ENCODE peak calls at places on chromosome 11, in eight cellular contexts. A, D, M, H, U, J, Z and X are unnamed samples.

GRCh38 chr11:72135891-72136676 is 559 bp downstream of the FOLR3 start:
- DNase-seq in A (no peak), D (no peak), M (no peak), H (no peak), U (no peak), J (no peak), Z (no peak), X (no peak)

GRCh38 chr11:57491371-57492061 is 24.0 kb downstream of the SLC43A1 start:
- DNase-seq in A (no peak), D (peak), M (peak), H (peak), U (no peak), J (no peak), Z (peak), X (no peak)

GRCh38 chr11:86101493-86101892 is 32.6 kb upstream of the PICALM start:
- DNase-seq in A (no peak), D (no peak), M (no peak), H (no peak), U (no peak), J (no peak), Z (peak), X (no peak)

GRCh38 chr11:126359431-126360048 is 4.1 kb downstream of the ST3GAL4 start:
- DNase-seq in A (no peak), D (no peak), M (no peak), H (no peak), U (peak), J (peak), Z (peak), X (no peak)

GRCh38 chr11:33443684-33444083 is 186.5 kb downstream of the HIPK3 start:
- DNase-seq in A (no peak), D (no peak), M (no peak), H (no peak), U (no peak), J (no peak), Z (no peak), X (no peak)

GRCh38 chr11:116168459-116168787 is 604.4 kb downstream of the BUD13 start:
- DNase-seq in A (no peak), D (no peak), M (no peak), H (no peak), U (no peak), J (no peak), Z (no peak), X (no peak)

GRCh38 chr11:46557684-46558151 is 36.1 kb downstream of the AMBRA1 start:
- DNase-seq in A (no peak), D (no peak), M (peak), H (peak), U (no peak), J (no peak), Z (no peak), X (no peak)

GRCh38 chr11:18235394-18235926 is 1.1 kb downstream of the SAA4 start:
- DNase-seq in A (no peak), D (no peak), M (no peak), H (no peak), U (no peak), J (no peak), Z (no peak), X (no peak)

GRCh38 chr11:1368216-1368615 is 21.5 kb upstream of the BRSK2 start:
- DNase-seq in A (no peak), D (no peak), M (no peak), H (no peak), U (peak), J (no peak), Z (no peak), X (no peak)

GRCh38 chr11:24496728-24497396 is at the start of gene LUZP2:
- DNase-seq in A (peak), D (no peak), M (no peak), H (peak), U (peak), J (peak), Z (peak), X (no peak)

GRCh38 chr11:729492-730074 is 17.7 kb upstream of the TALDO1 start:
- DNase-seq in A (no peak), D (no peak), M (no peak), H (no peak), U (no peak), J (peak), Z (no peak), X (peak)

GRCh38 chr11:5460983-5461621 is 12.0 kb downstream of the OR51I2 start:
- DNase-seq in A (no peak), D (no peak), M (no peak), H (no peak), U (peak), J (no peak), Z (no peak), X (no peak)

GRCh38 chr11:42482822-42483221 is 829.0 kb upstream of the API5 start:
- DNase-seq in A (no peak), D (no peak), M (no peak), H (no peak), U (no peak), J (no peak), Z (no peak), X (no peak)

GRCh38 chr11:2256293-2256913 is 14.0 kb downstream of the ASCL2 start:
- DNase-seq in A (no peak), D (no peak), M (no peak), H (no peak), U (peak), J (no peak), Z (no peak), X (no peak)